ENCODE peak calls at places on chromosomes 11 and 22, in ten cellular contexts. A is mammary epithelial cell; O is ovary; Q is CD8-positive, alpha-beta T cell; X is neuronal stem cell; C is upper lobe of right lung; G is SK-N-SH; Y is HCT116; U is testis; V is neural progenitor cell. E is an unnamed sample. For H3K4me1, H3K36me3 and H3K9me3, the result is how much of the 10 kb centered on the place peaks cover.

GRCh38 chr11:91310085-91310484 is 914.5 kb upstream of the FAT3 start:
- DNase-seq in O (no peak), A (no peak), Y (no peak), U (no peak), X (no peak), Q (no peak), G (no peak), V (no peak), C (no peak), E (no peak)

GRCh38 chr11:66429983-66430602 is 8.6 kb downstream of the MRPL11 start:
- DNase-seq in Q (peak), A (peak), X (peak), Y (peak), O (peak), V (peak), G (peak), U (peak), C (peak), E (peak)

GRCh38 chr22:33271390-33272161 is 213.4 kb upstream of the SYN3 start:
- DNase-seq in C (no peak), Q (no peak), U (peak), X (no peak), V (peak), Y (no peak), A (no peak), G (no peak), O (peak), E (no peak)

GRCh38 chr11:35803115-35803514 is 140.5 kb downstream of the TRIM44 start:
- DNase-seq in C (no peak), Y (no peak), V (no peak), A (no peak), O (no peak), G (no peak), Q (no peak), X (no peak), U (no peak), E (no peak)

GRCh38 chr11:93524868-93525267 is 18.3 kb downstream of the SMCO4 start:
- DNase-seq in Y (no peak), Q (no peak), X (no peak), U (no peak), G (no peak), V (no peak), O (no peak), A (no peak), C (no peak), E (no peak)

GRCh38 chr11:2215561-2216399 is 44.2 kb upstream of the TH start:
- DNase-seq in G (peak), V (no peak), C (peak), U (no peak), Q (no peak), O (no peak), A (no peak), X (no peak), Y (no peak), E (no peak)

GRCh38 chr22:36221799-36222751 is 17.3 kb downstream of the APOL2 start:
- DNase-seq in X (peak), O (peak), U (peak), G (peak), A (peak), Y (peak), V (peak), Q (peak), C (no peak), E (peak)

GRCh38 chr11:101444164-101444563 is 139.6 kb downstream of the TRPC6 start:
- DNase-seq in U (no peak), O (no peak), G (no peak), A (no peak), V (no peak), Y (no peak), X (no peak), C (no peak), Q (no peak), E (no peak)

GRCh38 chr11:34866375-34866774 is 49.8 kb downstream of the APIP start:
- DNase-seq in V (no peak), U (no peak), A (no peak), C (no peak), O (no peak), Q (no peak), Y (no peak), X (no peak), G (no peak), E (no peak)

GRCh38 chr11:6825333-6825744 is 20.1 kb upstream of the OR10A5 start:
- DNase-seq in A (peak), C (no peak), G (no peak), Y (no peak), U (no peak), O (no peak), V (no peak), Q (no peak), X (no peak), E (no peak)

GRCh38 chr11:72222106-72222891 is 2.3 kb upstream of the INPPL1 start:
- DNase-seq in U (peak), O (no peak), Y (no peak), A (no peak), G (no peak), X (no peak), V (peak), C (no peak), Q (no peak), E (no peak)

GRCh38 chr22:23606204-23607131 is 25.7 kb downstream of the DRICH1 start:
- DNase-seq in O (no peak), C (no peak), X (no peak), Y (no peak), A (no peak), U (no peak), Q (no peak), G (no peak), V (no peak), E (no peak)

GRCh38 chr11:119093951-119094815 is 7.5 kb downstream of the DPAGT1 start:
- DNase-seq in C (peak), U (peak), Q (peak), Y (no peak), X (no peak), A (peak), V (peak), G (peak), O (peak), E (peak)

GRCh38 chr11:4683020-4683419 is 14.6 kb downstream of the OR51E2 start:
- DNase-seq in Y (no peak), Q (no peak), X (no peak), V (no peak), A (peak), U (no peak), C (no peak), G (no peak), O (no peak), E (no peak)

GRCh38 chr11:90189011-90189410 is 33.8 kb downstream of the CHORDC1 start:
- DNase-seq in C (no peak), Q (no peak), G (no peak), X (no peak), V (no peak), O (no peak), U (no peak), A (no peak), Y (no peak), E (no peak)

GRCh38 chr11:95248666-95249467 is 17.9 kb upstream of the SESN3 start:
- DNase-seq in Q (no peak), O (no peak), Y (no peak), G (no peak), X (no peak), U (no peak), A (no peak), C (no peak), V (peak), E (no peak)

GRCh38 chr11:91585035-91585801 is 639.4 kb upstream of the FAT3 start:
- DNase-seq in O (no peak), G (no peak), X (no peak), V (no peak), Q (no peak), C (no peak), A (no peak), Y (no peak), U (no peak), E (no peak)

GRCh38 chr11:29024386-29024785 is 916.2 kb downstream of the METTL15 start:
- DNase-seq in X (no peak), C (no peak), U (no peak), Y (no peak), Q (no peak), A (no peak), O (no peak), G (no peak), V (no peak), E (no peak)

GRCh38 chr11:2151500-2152257 is 9.3 kb downstream of the INS start:
- DNase-seq in O (peak), G (peak), Y (peak), Q (peak), C (peak), U (peak), V (peak), A (peak), X (peak), E (peak)

GRCh38 chr11:127627629-127628462 is 627.3 kb upstream of the KIRREL3 start:
- DNase-seq in A (peak), X (no peak), Q (no peak), Y (no peak), V (no peak), U (peak), C (no peak), G (no peak), O (peak), E (no peak)

GRCh38 chr11:134345237-134345550 is 13.4 kb downstream of the GLB1L2 start:
- DNase-seq in Y (no peak), A (no peak), Q (no peak), O (no peak), X (no peak), V (no peak), U (no peak), C (no peak), G (no peak), E (no peak)

GRCh38 chr11:46918087-46918751 is at the start of gene LRP4:
- DNase-seq in Y (no peak), G (peak), X (no peak), U (no peak), V (peak), O (peak), C (no peak), A (no peak), Q (no peak), E (no peak)

GRCh38 chr11:130634186-130634585 is 185.7 kb downstream of the ADAMTS15 start:
- DNase-seq in G (no peak), X (no peak), Q (no peak), V (no peak), Y (no peak), O (no peak), C (no peak), U (no peak), A (no peak), E (no peak)

GRCh38 chr11:104163100-104164027 is 583 bp downstream of the PDGFD start:
- DNase-seq in Y (no peak), C (no peak), Q (no peak), A (peak), V (peak), X (peak), G (peak), O (peak), U (peak), E (no peak)

GRCh38 chr11:20058749-20059458 is 101.4 kb downstream of the DBX1 start:
- DNase-seq in C (no peak), Y (no peak), V (no peak), X (no peak), A (peak), Q (no peak), O (no peak), U (no peak), G (no peak), E (no peak)

GRCh38 chr11:47184711-47185304 is 1.4 kb downstream of the PACSIN3 start:
- DNase-seq in C (no peak), A (no peak), X (no peak), G (peak), Q (no peak), V (peak), Y (no peak), O (peak), U (no peak), E (no peak)

GRCh38 chr11:34149786-34150185 is 44.4 kb downstream of the NAT10 start:
- DNase-seq in Y (no peak), V (peak), O (no peak), G (peak), X (no peak), U (no peak), C (no peak), Q (no peak), A (no peak), E (no peak)

GRCh38 chr22:37758698-37759097 is 49.0 kb upstream of the GCAT start:
- DNase-seq in Q (no peak), A (no peak), V (no peak), O (no peak), Y (no peak), C (no peak), U (no peak), G (no peak), X (no peak), E (no peak)

GRCh38 chr22:30430933-30431332 is 5.4 kb downstream of the MTFP1 start:
- DNase-seq in C (no peak), Q (no peak), X (no peak), O (no peak), U (no peak), G (no peak), Y (no peak), A (no peak), V (no peak), E (no peak)

GRCh38 chr11:79087238-79087956 is 353.4 kb downstream of the TENM4 start:
- DNase-seq in A (no peak), O (no peak), U (no peak), Q (no peak), X (peak), G (peak), C (no peak), V (peak), Y (no peak), E (no peak)

GRCh38 chr11:121366970-121367369 is 74.4 kb downstream of the SC5D start:
- DNase-seq in G (no peak), O (no peak), A (no peak), V (no peak), Q (no peak), C (no peak), X (no peak), Y (no peak), U (no peak), E (no peak)

GRCh38 chr11:13276454-13276851 is 1.1 kb upstream of the BMAL1 start:
- DNase-seq in U (no peak), X (no peak), V (no peak), Q (no peak), G (peak), A (no peak), Y (no peak), C (no peak), O (no peak), E (no peak)

GRCh38 chr11:9596926-9597325 is 23.5 kb downstream of the WEE1 start:
- DNase-seq in V (no peak), G (no peak), U (no peak), X (no peak), C (no peak), A (no peak), Y (no peak), O (no peak), Q (no peak), E (no peak)
- H3K4me1 ChIP-seq in V (under half), G (under half), U (under half), X (under half), C (under half), A (under half), Y (under half), O (under half), Q (under half), E (under half)

GRCh38 chr11:69062873-69063665 is 14.3 kb downstream of the TPCN2 start:
- DNase-seq in G (no peak), X (no peak), V (no peak), A (no peak), O (no peak), U (no peak), C (no peak), Y (no peak), Q (peak), E (no peak)

GRCh38 chr11:69060806-69061712 is 12.3 kb downstream of the TPCN2 start:
- DNase-seq in C (no peak), U (no peak), Y (no peak), A (no peak), Q (no peak), X (no peak), V (no peak), G (no peak), O (no peak), E (no peak)

GRCh38 chr11:69061713-69062053 is 13.0 kb downstream of the TPCN2 start:
- DNase-seq in A (no peak), X (no peak), V (no peak), O (no peak), Y (no peak), C (no peak), U (no peak), G (no peak), Q (no peak), E (no peak)

GRCh38 chr11:69063671-69064260 is 15.0 kb downstream of the TPCN2 start:
- DNase-seq in A (no peak), Q (peak), G (no peak), X (no peak), O (no peak), V (no peak), Y (no peak), U (no peak), C (no peak), E (no peak)

DNA sequence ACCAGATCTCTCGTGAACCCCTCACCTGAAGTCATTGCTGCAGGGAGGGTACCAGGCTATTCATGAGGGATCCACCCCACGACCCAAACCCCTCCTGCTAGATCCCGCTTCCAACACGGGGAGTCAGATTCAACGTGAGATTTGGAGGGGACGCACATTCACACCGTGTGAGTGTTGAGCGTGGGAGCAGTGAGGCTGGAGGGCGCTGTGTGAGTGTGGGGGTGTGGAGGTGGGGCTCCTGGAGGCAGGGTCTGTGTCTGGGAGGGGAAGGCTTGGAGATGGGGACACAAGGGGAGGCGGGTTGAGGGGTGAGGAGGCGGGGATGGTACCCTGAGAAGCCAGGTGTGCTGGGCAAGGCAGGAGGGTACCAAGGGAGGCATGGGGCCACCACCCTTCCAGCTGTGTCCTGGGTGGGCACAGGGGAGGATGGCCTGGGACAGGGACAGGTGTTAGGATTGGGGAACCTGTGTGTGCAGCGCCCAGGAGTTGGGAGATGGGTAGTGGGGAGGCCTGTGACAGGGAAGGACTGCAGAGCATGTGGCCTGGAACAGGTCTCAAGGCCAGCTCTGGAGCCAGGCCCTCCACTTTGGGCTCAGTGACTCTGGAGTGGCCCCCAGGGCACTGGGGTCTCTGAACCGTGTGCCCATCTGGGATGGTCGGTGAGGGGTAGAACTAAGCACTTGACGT is 13.6 kb downstream of the TPCN2 start:
- DNase-seq in O (no peak), X (no peak), Y (no peak), V (no peak), G (no peak), U (no peak), A (no peak), C (no peak), Q (peak), E (no peak)
- H3K36me3 ChIP-seq in O (under half), X (under half), Y (under half), V (under half), G (under half), U (under half), A (under half), C (under half), Q (under half), E (under half)

GRCh38 chr22:47452184-47452583 is 689.7 kb downstream of the TBC1D22A start:
- DNase-seq in Y (peak), C (no peak), O (no peak), X (no peak), A (no peak), V (no peak), G (peak), U (no peak), Q (no peak), E (no peak)
- H3K9me3 ChIP-seq in Y (under half), C (under half), O (under half), X (under half), A (under half), V (under half), G (under half), U (under half), Q (under half), E (under half)

DNA sequence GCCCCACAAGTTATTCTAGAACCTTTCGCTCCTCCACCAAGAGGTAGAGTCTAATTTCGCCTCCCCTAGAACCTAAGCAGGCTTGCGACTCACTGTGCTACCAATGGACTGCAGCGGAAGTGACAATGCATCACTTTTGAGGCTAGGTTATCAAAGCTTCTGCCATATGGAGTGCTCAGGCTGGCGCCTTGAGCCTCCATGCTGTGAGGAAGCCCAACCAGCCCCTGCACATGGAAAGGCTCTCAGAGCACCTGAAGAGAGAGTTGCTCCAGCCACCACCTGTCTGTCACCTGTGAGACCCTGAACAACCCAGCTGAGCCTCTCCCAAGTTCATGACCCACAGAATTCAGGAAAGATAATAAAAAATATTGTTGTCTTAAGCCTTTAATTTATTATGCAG is 29.3 kb upstream of the CBX7 start:
- DNase-seq in C (no peak), A (no peak), U (no peak), Y (no peak), O (no peak), X (no peak), Q (no peak), G (no peak), V (no peak), E (no peak)
- H3K4me1 ChIP-seq in C (under half), A (under half), U (under half), Y (under half), O (under half), X (under half), Q (under half), G (under half), V (under half), E (under half)

DNA sequence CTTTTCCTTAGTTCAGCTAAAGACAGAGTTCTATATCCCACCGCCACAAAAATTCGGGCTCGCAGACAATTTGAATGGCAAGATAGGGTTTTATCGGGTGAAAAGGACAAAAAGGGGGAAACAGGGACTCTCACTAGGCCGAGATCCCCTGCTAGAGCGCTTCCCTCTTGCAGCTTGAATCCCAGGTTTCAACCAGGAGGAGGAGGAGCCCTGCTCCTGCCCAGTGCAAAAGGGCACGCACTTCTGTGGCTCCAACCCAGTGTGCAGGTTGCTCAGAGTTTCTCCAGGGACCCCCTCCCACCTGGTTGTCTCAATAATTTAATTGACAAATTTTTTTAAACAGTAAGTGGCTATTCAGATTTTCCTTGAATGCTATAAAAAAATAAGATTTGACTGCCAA is 152.6 kb upstream of the LUZP2 start:
- DNase-seq in Y (no peak), G (no peak), X (no peak), Q (no peak), U (no peak), A (no peak), C (no peak), O (no peak), V (peak), E (no peak)
- H3K36me3 ChIP-seq in Y (under half), G (under half), X (under half), Q (under half), U (under half), A (under half), C (under half), O (under half), V (under half), E (under half)

DNA sequence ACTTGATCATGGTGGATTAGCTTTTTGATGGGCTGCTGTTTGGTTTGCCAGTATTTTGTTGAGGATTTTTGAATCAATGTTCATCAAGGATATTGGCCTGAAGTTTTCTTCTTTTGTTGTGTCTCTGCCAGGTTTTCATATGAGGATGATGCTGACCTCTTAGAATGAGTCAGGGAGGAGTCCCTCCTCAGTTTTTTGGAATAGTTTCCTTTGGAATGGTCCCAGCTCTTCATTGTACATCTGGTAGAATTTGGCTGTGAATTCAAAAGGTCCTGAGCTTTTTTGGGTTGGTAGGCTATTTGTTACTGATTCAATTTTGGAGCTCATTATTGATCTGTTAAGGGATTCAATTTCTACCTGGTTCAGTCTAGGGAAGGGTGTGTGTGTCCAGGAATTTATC is 78.1 kb downstream of the CTSC start:
- DNase-seq in Q (no peak), C (no peak), X (no peak), U (no peak), G (no peak), O (no peak), A (no peak), Y (no peak), V (no peak), E (no peak)
- H3K9me3 ChIP-seq in Q (under half), C (under half), X (under half), U (under half), G (under half), O (under half), A (under half), Y (under half), V (under half), E (under half)